ENCODE peak calls at places on chromosomes 6 and 20, in five cellular contexts. X, U, R, L and Q are unnamed samples.

GRCh38 chr20:50425076-50425475 is 85.1 kb upstream of the PTPN1 start:
- DNase-seq in X (no peak), U (no peak), R (no peak), L (no peak), Q (no peak)

GRCh38 chr20:44334709-44335108 is 2.1 kb upstream of the R3HDML start:
- DNase-seq in X (no peak), U (no peak), R (no peak), L (no peak), Q (no peak)

GRCh38 chr20:51027396-51027795 is 4.5 kb upstream of the KCNG1 start:
- DNase-seq in X (no peak), U (no peak), R (no peak), L (no peak), Q (no peak)

GRCh38 chr6:142794424-142794823 is 150.6 kb downstream of the HIVEP2 start:
- DNase-seq in X (no peak), U (no peak), R (no peak), L (no peak), Q (no peak)

GRCh38 chr20:38108438-38109024 is 56.5 kb downstream of the TGM2 start:
- DNase-seq in X (no peak), U (peak), R (no peak), L (no peak), Q (no peak)

GRCh38 chr6:98039876-98040605 is 757.0 kb upstream of the MMS22L start:
- DNase-seq in X (no peak), U (peak), R (no peak), L (no peak), Q (no peak)

GRCh38 chr6:157481865-157482249 is 100.9 kb downstream of the ZDHHC14 start:
- DNase-seq in X (no peak), U (no peak), R (no peak), L (no peak), Q (no peak)

GRCh38 chr6:29797120-29797519 is 30.5 kb upstream of the HLA-G start:
- DNase-seq in X (no peak), U (peak), R (no peak), L (peak), Q (no peak)

GRCh38 chr6:96940322-96940721 is 15.8 kb downstream of the KLHL32 start:
- DNase-seq in X (no peak), U (no peak), R (no peak), L (no peak), Q (no peak)

GRCh38 chr6:157853018-157853805 is 30.2 kb downstream of the SNX9 start:
- DNase-seq in X (no peak), U (no peak), R (no peak), L (no peak), Q (no peak)

GRCh38 chr6:70857387-70858077 is 99.3 kb downstream of the B3GAT2 start:
- DNase-seq in X (no peak), U (no peak), R (no peak), L (no peak), Q (peak)

GRCh38 chr20:52124821-52125220 is 66.8 kb downstream of the ZFP64 start:
- DNase-seq in X (no peak), U (no peak), R (no peak), L (no peak), Q (no peak)

GRCh38 chr6:73451166-73452106 is 661 bp downstream of the CGAS start:
- DNase-seq in X (peak), U (peak), R (no peak), L (no peak), Q (peak)

GRCh38 chr6:57173886-57174510 is 1.9 kb downstream of the BAG2 start:
- DNase-seq in X (no peak), U (peak), R (no peak), L (peak), Q (no peak)

GRCh38 chr20:4711511-4711910 is 10.2 kb upstream of the PRND start:
- DNase-seq in X (no peak), U (no peak), R (no peak), L (no peak), Q (no peak)

GRCh38 chr20:56174416-56174815 is 74.1 kb upstream of the MC3R start:
- DNase-seq in X (no peak), U (no peak), R (no peak), L (no peak), Q (no peak)

GRCh38 chr20:56166781-56167465 is 81.6 kb upstream of the MC3R start:
- DNase-seq in X (no peak), U (no peak), R (no peak), L (no peak), Q (no peak)

GRCh38 chr20:56175884-56176283 is 72.6 kb upstream of the MC3R start:
- DNase-seq in X (no peak), U (no peak), R (no peak), L (no peak), Q (no peak)

GRCh38 chr20:56171087-56172012 is 77.2 kb upstream of the MC3R start:
- DNase-seq in X (no peak), U (no peak), R (no peak), L (no peak), Q (no peak)
- TF ChIP-seq CTCF in X (peak), U (no peak), R (peak), L (no peak), Q (no peak)

GRCh38 chr6:13012977-13013680 is 296.6 kb downstream of the PHACTR1 start:
- DNase-seq in X (no peak), U (no peak), R (no peak), L (no peak), Q (no peak)
- H3K4me3 ChIP-seq in X (peak), U (no peak), R (peak), L (peak), Q (no peak)

GRCh38 chr6:43175676-43176422 is 4.8 kb downstream of the SRF start:
- DNase-seq in X (no peak), U (no peak), R (no peak), L (no peak), Q (no peak)

GRCh38 chr6:43173496-43174262 is 2.6 kb downstream of the SRF start:
- DNase-seq in X (no peak), U (no peak), R (no peak), L (no peak), Q (no peak)

GRCh38 chr6:43172127-43173007 is 1.3 kb downstream of the SRF start:
- DNase-seq in X (peak), U (peak), R (no peak), L (no peak), Q (no peak)

GRCh38 chr6:43176423-43176786 is 5.3 kb downstream of the SRF start:
- DNase-seq in X (no peak), U (no peak), R (no peak), L (no peak), Q (no peak)

GRCh38 chr6:43174263-43175112 is 3.4 kb downstream of the SRF start:
- DNase-seq in X (peak), U (peak), R (peak), L (peak), Q (peak)
- TF ChIP-seq CTCF in X (peak), U (no peak), R (no peak), L (peak), Q (peak)

GRCh38 chr6:108587258-108588059 is 26.7 kb downstream of the FOXO3 start:
- DNase-seq in X (no peak), U (peak), R (no peak), L (peak), Q (no peak)

GRCh38 chr6:108588586-108588985 is 27.9 kb downstream of the FOXO3 start:
- DNase-seq in X (no peak), U (peak), R (no peak), L (no peak), Q (no peak)

GRCh38 chr6:108591040-108591816 is 30.5 kb downstream of the FOXO3 start:
- DNase-seq in X (no peak), U (peak), R (no peak), L (no peak), Q (no peak)

GRCh38 chr6:108585921-108586320 is 25.2 kb downstream of the FOXO3 start:
- DNase-seq in X (no peak), U (no peak), R (no peak), L (no peak), Q (no peak)

GRCh38 chr6:108589244-108589730 is 28.6 kb downstream of the FOXO3 start:
- DNase-seq in X (peak), U (peak), R (peak), L (no peak), Q (no peak)
- H3K4me3 ChIP-seq in X (no peak), U (no peak), R (no peak), L (no peak), Q (no peak)

DNA sequence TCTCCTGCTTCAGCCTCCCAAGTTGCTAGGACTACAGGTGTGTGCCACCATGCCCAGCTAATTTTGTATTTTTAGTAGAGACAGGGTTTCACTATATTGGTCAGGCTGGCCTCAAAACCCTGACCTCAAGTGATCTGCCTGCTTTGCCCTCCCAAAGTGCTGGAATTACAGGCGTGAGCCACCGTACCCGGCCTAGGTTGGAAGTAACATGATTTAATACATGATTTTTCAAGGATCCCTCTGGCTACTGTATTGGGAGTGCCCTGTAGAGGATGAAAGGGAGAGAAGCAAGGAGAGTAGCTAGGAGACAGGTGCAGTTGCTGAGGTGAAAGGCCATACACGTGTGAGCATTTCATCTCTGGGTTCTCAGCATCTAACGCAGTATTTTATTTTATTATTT is 2.6 kb upstream of the NCOA3 start:
- DNase-seq in X (no peak), U (no peak), R (no peak), L (no peak), Q (no peak)
- TF ChIP-seq CTCF in X (no peak), U (no peak), R (no peak), L (no peak), Q (no peak)